ENCODE peak calls at places on chromosomes 12 and 14, in nine cellular contexts. D is psoas muscle, I is adrenal gland, H is Peyer's patch, Z is stomach, M is lung, Y is SJCRH30, R is fibroblast of lung, L is pancreas. S is an unnamed sample.

GRCh38 chr14:35046751-35047536 is 872 bp downstream of the FAM177A1 start:
- DNase-seq in D (no peak), I (peak; percentile 54), H (peak; percentile 85), Z (peak; percentile 58), M (peak; percentile 59), Y (no peak), R (no peak), L (peak; percentile 41), S (peak; percentile 70)

GRCh38 chr14:20754308-20754707 is 8.6 kb downstream of the EDDM3A start:
- DNase-seq in D (no peak), I (no peak), H (no peak), Z (peak; percentile 43), M (no peak), Y (no peak), R (no peak), L (peak; percentile 8), S (no peak)

GRCh38 chr12:42779186-42779859 is 189.8 kb upstream of the PRICKLE1 start:
- DNase-seq in D (peak; percentile 25), I (no peak), H (no peak), Z (no peak), M (peak; percentile 29), Y (no peak), R (peak; percentile 54), L (no peak), S (no peak)

GRCh38 chr14:80567905-80568512 is 356.7 kb upstream of the DIO2 start:
- DNase-seq in D (no peak), I (no peak), H (no peak), Z (no peak), M (no peak), Y (no peak), R (no peak), L (no peak), S (no peak)

GRCh38 chr14:59294662-59294992 is 106.2 kb downstream of the DAAM1 start:
- DNase-seq in D (no peak), I (no peak), H (no peak), Z (no peak), M (no peak), Y (no peak), R (peak; percentile 50), L (no peak), S (no peak)

GRCh38 chr14:41403360-41403759 is 203.3 kb upstream of the LRFN5 start:
- DNase-seq in D (no peak), I (no peak), H (no peak), Z (no peak), M (no peak), Y (no peak), R (no peak), L (no peak), S (no peak)

GRCh38 chr14:45867046-45867894 is 614.3 kb upstream of the MIS18BP1 start:
- DNase-seq in D (no peak), I (no peak), H (no peak), Z (no peak), M (no peak), Y (no peak), R (no peak), L (no peak), S (no peak)

GRCh38 chr12:47277972-47278448 is 198.3 kb upstream of the AMIGO2 start:
- DNase-seq in D (no peak), I (no peak), H (no peak), Z (no peak), M (no peak), Y (no peak), R (peak; percentile 88), L (no peak), S (no peak)

GRCh38 chr12:67621926-67622325 is 26.6 kb upstream of the DYRK2 start:
- DNase-seq in D (no peak), I (no peak), H (no peak), Z (no peak), M (no peak), Y (no peak), R (no peak), L (no peak), S (no peak)

GRCh38 chr12:60106207-60106606 is 510.4 kb downstream of the SLC16A7 start:
- DNase-seq in D (no peak), I (no peak), H (no peak), Z (no peak), M (no peak), Y (no peak), R (peak; percentile 60), L (no peak), S (no peak)

GRCh38 chr12:60501124-60501729 is 905.4 kb downstream of the SLC16A7 start:
- DNase-seq in D (no peak), I (no peak), H (no peak), Z (no peak), M (no peak), Y (no peak), R (peak; percentile 71), L (no peak), S (no peak)

GRCh38 chr12:124505001-124505818 is 62.2 kb downstream of the NCOR2 start:
- DNase-seq in D (no peak), I (no peak), H (no peak), Z (no peak), M (no peak), Y (no peak), R (no peak), L (no peak), S (no peak)

GRCh38 chr14:105221598-105222178 is 26.6 kb upstream of the BTBD6 start:
- DNase-seq in D (no peak), I (no peak), H (no peak), Z (peak; percentile 91), M (no peak), Y (no peak), R (no peak), L (no peak), S (no peak)

GRCh38 chr12:27821259-27821973 is 41.4 kb upstream of the MANSC4 start:
- DNase-seq in D (no peak), I (peak; percentile 38), H (peak; percentile 70), Z (peak; percentile 29), M (no peak), Y (peak; percentile 64), R (peak; percentile 86), L (peak; percentile 30), S (peak; percentile 17)

GRCh38 chr12:29208935-29209701 is 60.0 kb downstream of the FAR2 start:
- DNase-seq in D (no peak), I (no peak), H (no peak), Z (no peak), M (no peak), Y (no peak), R (no peak), L (no peak), S (no peak)

GRCh38 chr12:103929909-103930786 is at the start of gene HSP90B1:
- DNase-seq in D (peak; percentile 99), I (peak; percentile 100), H (peak; percentile 100), Z (peak; percentile 99), M (peak; percentile 99), Y (peak; percentile 99), R (peak; percentile 100), L (peak; percentile 100), S (peak; percentile 99)
- H3K4me1 ChIP-seq in D (peaks cover 31% of the 10 kb centered on the region), I (peaks cover 19% of the 10 kb centered on the region), H (peaks cover 23% of the 10 kb centered on the region), Z (peaks cover 57% of the 10 kb centered on the region), M (peaks cover 5% of the 10 kb centered on the region), Y (peaks cover 14% of the 10 kb centered on the region), R (peaks cover 3% of the 10 kb centered on the region), L (peaks cover 29% of the 10 kb centered on the region), S (peaks cover 36% of the 10 kb centered on the region)

GRCh38 chr12:122486805-122487426 is 13.8 kb downstream of the ZCCHC8 start:
- DNase-seq in D (no peak), I (no peak), H (no peak), Z (no peak), M (no peak), Y (no peak), R (no peak), L (no peak), S (no peak)

GRCh38 chr12:122483969-122484368 is 16.8 kb downstream of the ZCCHC8 start:
- DNase-seq in D (no peak), I (no peak), H (no peak), Z (no peak), M (no peak), Y (no peak), R (no peak), L (no peak), S (no peak)

GRCh38 chr12:122480753-122481152 is 20.0 kb downstream of the ZCCHC8 start:
- DNase-seq in D (no peak), I (no peak), H (peak; percentile 5), Z (no peak), M (no peak), Y (no peak), R (no peak), L (no peak), S (no peak)

DNA sequence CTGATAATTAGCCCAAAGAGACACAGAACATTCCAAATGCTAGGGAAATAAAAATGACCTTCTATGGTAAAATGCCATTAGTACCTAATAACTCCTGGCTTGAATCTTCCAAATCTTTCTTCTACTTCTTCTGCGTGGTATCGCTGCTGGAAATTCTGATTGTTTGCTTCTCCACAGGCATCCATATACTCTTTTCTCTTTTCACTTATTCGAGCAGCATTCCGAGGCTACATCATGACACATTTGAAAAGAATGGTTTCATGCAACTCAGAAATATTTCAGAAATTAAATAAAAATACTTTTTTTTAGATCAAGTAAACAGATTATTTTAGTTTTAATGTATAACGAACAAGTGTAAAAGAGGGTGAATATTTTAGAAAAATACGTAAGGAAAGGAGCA is 18.9 kb downstream of the ZCCHC8 start:
- DNase-seq in D (no peak), I (no peak), H (no peak), Z (no peak), M (no peak), Y (no peak), R (no peak), L (no peak), S (no peak)
- H3K36me3 ChIP-seq in D (peaks cover 17% of the 10 kb centered on the region), I (peaks cover 87% of the 10 kb centered on the region), H (no peaks in the 10 kb centered on the region), Z (peaks cover 68% of the 10 kb centered on the region), M (peaks cover 25% of the 10 kb centered on the region), Y (peaks cover 71% of the 10 kb centered on the region), R (peaks cover 10% of the 10 kb centered on the region), L (peaks cover 14% of the 10 kb centered on the region), S (peaks cover 71% of the 10 kb centered on the region)

DNA sequence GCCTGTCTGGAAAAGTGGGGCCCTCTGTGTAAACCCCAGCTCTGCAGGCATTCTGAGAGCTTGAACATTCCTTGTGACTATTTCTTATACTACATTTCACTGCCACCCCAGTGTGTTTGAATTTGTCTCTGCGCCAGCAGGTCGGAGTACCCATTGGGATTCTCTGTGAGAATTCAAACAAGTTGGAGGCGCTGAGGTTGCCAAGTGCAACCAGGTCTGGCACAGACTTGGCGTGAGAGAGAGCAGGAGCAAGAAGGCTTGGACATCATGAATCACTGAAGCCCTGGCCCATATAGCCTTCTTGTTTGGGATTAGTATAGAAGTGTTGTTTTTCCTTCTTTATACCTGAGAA is 33.0 kb upstream of the ATP2A2 start:
- DNase-seq in D (no peak), I (no peak), H (no peak), Z (peak; percentile 41), M (no peak), Y (no peak), R (no peak), L (peak; percentile 55), S (peak; percentile 78)
- H3K27ac ChIP-seq in D (peak overlapping the region; percentile 66), I (no peak overlapping the region), H (no peak overlapping the region), Z (peak overlapping the region; percentile 84), M (peak overlapping the region; percentile 84), Y (peak overlapping the region; percentile 85), R (no peak overlapping the region), L (peak overlapping the region; percentile 80), S (peak overlapping the region; percentile 93)

GRCh38 chr12:20442322-20442721 is 74.0 kb downstream of the PDE3A start:
- DNase-seq in D (no peak), I (no peak), H (no peak), Z (no peak), M (no peak), Y (no peak), R (no peak), L (no peak), S (no peak)
- H3K4me1 ChIP-seq in D (peaks cover 6% of the 10 kb centered on the region), I (no peaks in the 10 kb centered on the region), H (no peaks in the 10 kb centered on the region), Z (no peaks in the 10 kb centered on the region), M (no peaks in the 10 kb centered on the region), Y (no peaks in the 10 kb centered on the region), R (peaks cover 5% of the 10 kb centered on the region), L (no peaks in the 10 kb centered on the region), S (no peaks in the 10 kb centered on the region)

GRCh38 chr12:123396543-123396942 is 12.6 kb downstream of the KMT5A start:
- DNase-seq in D (no peak), I (no peak), H (no peak), Z (no peak), M (no peak), Y (no peak), R (no peak), L (peak; percentile 63), S (no peak)
- H3K36me3 ChIP-seq in D (peaks cover 3% of the 10 kb centered on the region), I (peaks cover 58% of the 10 kb centered on the region), H (no peaks in the 10 kb centered on the region), Z (peaks cover 51% of the 10 kb centered on the region), M (peaks cover 50% of the 10 kb centered on the region), Y (peaks cover 54% of the 10 kb centered on the region), R (peaks cover 21% of the 10 kb centered on the region), L (no peaks in the 10 kb centered on the region), S (peaks cover 62% of the 10 kb centered on the region)